ENCODE peak calls at places on chromosomes 13 and 19, in five cellular contexts. N, L, H, Z and F are unnamed samples.

GRCh38 chr13:74794582-74794981 is 660.4 kb upstream of the KLF12 start:
- DNase-seq in H (peak; percentile 12), Z (no peak), N (no peak), L (no peak), F (no peak)

GRCh38 chr13:97275265-97275664 is 53.1 kb downstream of the MBNL2 start:
- DNase-seq in L (peak; percentile 79), H (peak; percentile 94), Z (no peak), N (no peak), F (peak; percentile 92)

GRCh38 chr19:3978145-3978544 is 7.1 kb downstream of the EEF2 start:
- DNase-seq in Z (no peak), H (no peak), L (no peak), N (peak; percentile 42), F (no peak)

GRCh38 chr13:99432637-99433542 is 68.4 kb upstream of the TM9SF2 start:
- DNase-seq in Z (peak; percentile 98), L (peak; percentile 34), H (peak; percentile 36), N (peak; percentile 92), F (peak; percentile 40)

GRCh38 chr19:39166571-39167391 is 30.0 kb upstream of the NCCRP1 start:
- DNase-seq in L (peak; percentile 42), N (peak; percentile 63), H (peak; percentile 21), Z (no peak), F (no peak)

GRCh38 chr13:113558461-113558860 is 26.1 kb upstream of the TFDP1 start:
- DNase-seq in Z (no peak), H (no peak), N (peak; percentile 17), L (no peak), F (no peak)

GRCh38 chr19:48419158-48419920 is 25.9 kb downstream of the GRIN2D start:
- DNase-seq in H (peak; percentile 42), Z (peak; percentile 84), N (peak; percentile 90), L (no peak), F (no peak)

GRCh38 chr13:99467764-99468163 is 33.5 kb upstream of the TM9SF2 start:
- DNase-seq in N (no peak), H (peak; percentile 43), L (peak; percentile 79), Z (no peak), F (peak; percentile 68)

GRCh38 chr13:74306496-74306895 is 172.3 kb upstream of the KLF12 start:
- DNase-seq in Z (no peak), H (peak; percentile 66), L (no peak), N (no peak), F (peak; percentile 37)

GRCh38 chr13:23462815-23463559 is 29.5 kb upstream of the SACS start:
- DNase-seq in N (no peak), Z (no peak), L (no peak), H (no peak), F (peak; percentile 78)

GRCh38 chr19:45682117-45682516 is 9.6 kb downstream of the SNRPD2 start:
- DNase-seq in N (no peak), Z (no peak), L (no peak), H (no peak), F (no peak)

GRCh38 chr19:45692187-45693111 is at the start of gene QPCTL:
- DNase-seq in L (peak; percentile 100), H (peak; percentile 100), N (peak; percentile 99), Z (peak; percentile 100), F (peak; percentile 99)

GRCh38 chr19:45682908-45683307 is 8.8 kb downstream of the SNRPD2 start:
- DNase-seq in H (no peak), L (no peak), N (no peak), Z (no peak), F (no peak)

GRCh38 chr19:45691516-45692186 is at the start of gene SNRPD2:
- DNase-seq in H (peak; percentile 95), L (peak; percentile 94), N (peak; percentile 98), Z (peak; percentile 96), F (peak; percentile 95)

GRCh38 chr19:45687599-45687998 is 4.2 kb downstream of the SNRPD2 start:
- DNase-seq in H (no peak), Z (no peak), N (no peak), L (no peak), F (no peak)
- H3K4me3 ChIP-seq in H (no peak overlapping the region), Z (no peak overlapping the region), N (no peak overlapping the region), L (no peak overlapping the region), F (no peak overlapping the region)

DNA sequence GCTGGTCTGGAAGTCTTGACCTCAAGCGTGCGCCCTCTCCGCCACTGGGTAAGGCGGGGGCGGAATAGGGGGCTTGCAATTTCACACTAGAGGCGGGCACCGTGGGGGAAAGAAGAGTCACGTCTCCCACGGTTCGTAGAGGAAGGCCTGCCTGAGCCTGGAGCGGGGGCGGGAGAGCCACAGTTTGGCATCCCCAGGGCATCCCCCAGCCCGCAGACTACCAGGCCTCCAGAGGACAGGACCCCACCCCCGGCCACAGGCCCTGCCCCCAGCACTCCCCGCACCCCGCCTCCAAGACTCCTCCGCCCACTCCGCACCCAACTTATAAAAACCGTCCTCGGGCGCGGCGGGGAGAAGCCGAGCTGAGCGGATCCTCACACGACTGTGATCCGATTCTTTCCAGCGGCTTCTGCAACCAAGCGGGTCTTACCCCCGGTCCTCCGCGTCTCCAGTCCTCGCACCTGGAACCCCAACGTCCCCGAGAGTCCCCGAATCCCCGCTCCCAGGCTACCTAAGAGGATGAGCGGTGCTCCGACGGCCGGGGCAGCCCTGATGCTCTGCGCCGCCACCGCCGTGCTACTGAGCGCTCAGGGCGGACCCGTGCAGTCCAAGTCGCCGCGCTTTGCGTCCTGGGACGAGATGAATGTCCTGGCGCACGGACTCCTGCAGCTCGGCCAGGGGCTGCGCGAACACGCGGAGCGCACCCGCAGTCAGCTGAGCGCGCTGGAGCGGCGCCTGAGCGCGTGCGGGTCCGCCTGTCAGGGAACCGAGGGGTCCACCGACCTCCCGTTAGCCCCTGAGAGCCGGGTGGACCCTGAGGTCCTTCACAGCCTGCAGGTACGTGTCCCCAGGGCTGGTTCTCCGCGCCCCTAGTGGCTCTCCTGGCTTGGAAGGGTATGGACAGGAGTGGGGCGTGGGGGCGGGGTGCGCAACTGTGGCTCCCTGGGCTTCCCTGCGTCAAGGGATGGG is at the start of gene ANGPTL4:
- DNase-seq in N (peak; percentile 87), Z (no peak), H (peak; percentile 71), L (peak; percentile 64), F (peak; percentile 56)
- H3K4me3 ChIP-seq in N (peak within 1 kb of the TSS; percentile 72), Z (no peak within 1 kb of the TSS), H (peak within 1 kb of the TSS; percentile 52), L (peak within 1 kb of the TSS; percentile 71), F (peak within 1 kb of the TSS; percentile 57)

GRCh38 chr13:45702869-45703391 is 810 bp downstream of the CBY2 start:
- DNase-seq in L (no peak), H (no peak), N (no peak), Z (no peak), F (no peak)
- H3K4me3 ChIP-seq in L (no peak overlapping the region), H (no peak overlapping the region), N (no peak overlapping the region), Z (no peak overlapping the region), F (no peak overlapping the region)

DNA sequence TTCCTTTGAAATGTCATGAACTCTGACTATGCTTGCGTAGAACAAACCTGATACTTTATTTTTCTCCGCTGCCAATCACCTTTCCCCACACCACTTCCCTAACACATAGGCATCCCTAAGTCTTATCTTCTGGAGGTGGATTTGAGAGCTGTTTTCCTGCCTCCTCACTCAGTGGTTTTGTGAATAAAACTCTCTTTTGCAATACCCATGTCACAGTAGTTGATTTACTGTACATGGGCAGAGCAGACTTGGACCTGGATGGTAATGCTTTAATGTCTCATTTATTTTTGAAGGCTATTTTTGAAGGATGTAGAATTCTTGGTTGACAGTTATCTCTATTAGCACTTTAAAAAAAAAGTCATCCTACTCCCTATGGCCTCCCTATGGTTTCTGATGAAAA is 881.8 kb downstream of the SLITRK5 start:
- DNase-seq in H (no peak), N (no peak), Z (no peak), L (no peak), F (no peak)
- H3K4me3 ChIP-seq in H (no peak overlapping the region), N (no peak overlapping the region), Z (no peak overlapping the region), L (no peak overlapping the region), F (no peak overlapping the region)

GRCh38 chr19:2302319-2303208 is 5.4 kb downstream of the LINGO3 start:
- DNase-seq in H (peak; percentile 68), Z (no peak), N (peak; percentile 74), L (no peak), F (peak; percentile 27)
- H3K4me3 ChIP-seq in H (no peak overlapping the region), Z (no peak overlapping the region), N (no peak overlapping the region), L (no peak overlapping the region), F (no peak overlapping the region)

DNA sequence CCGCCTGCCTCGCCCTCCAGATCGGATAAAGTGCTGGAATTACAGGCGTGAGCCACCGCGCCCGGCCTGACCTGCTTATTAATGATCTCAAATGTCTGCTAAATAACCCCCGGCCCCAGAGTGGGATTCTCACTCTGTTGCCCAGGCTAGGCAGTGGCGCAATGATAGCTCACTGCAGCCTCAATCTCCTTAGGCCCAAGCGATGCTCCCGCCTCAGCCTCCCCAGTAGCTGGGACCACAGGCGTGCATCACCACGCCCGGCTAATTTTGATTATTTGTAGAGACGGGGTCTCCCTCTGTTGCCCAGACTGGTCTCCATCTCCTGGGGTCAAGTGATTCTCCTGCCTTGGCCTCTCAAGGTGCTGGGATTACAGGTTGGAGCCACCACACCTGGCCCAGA is 626 bp upstream of the ATP5F1D start:
- DNase-seq in L (no peak), H (no peak), N (peak; percentile 61), Z (no peak), F (no peak)
- H3K4me3 ChIP-seq in L (no peak overlapping the region), H (no peak overlapping the region), N (peak overlapping the region; percentile 78), Z (peak overlapping the region; percentile 77), F (peak overlapping the region; percentile 18)